ENCODE peak calls at places on chromosomes 16 and 17, in four cellular contexts. One of them, this sample, is unnamed. For H3K9me3 and H3K4me1, the result is how much of the 10 kb centered on the place peaks cover.

GRCh38 chr16:70608516-70608915 is 37.8 kb upstream of the IL34 start:
- DNase-seq in tibial nerve: no peak
- DNase-seq in ovary: no peak
- DNase-seq in PC-3: peak
- DNase-seq in this sample: no peak

GRCh38 chr16:1823821-1824220 is 2.8 kb downstream of the HAGH start:
- DNase-seq in ovary: no peak
- DNase-seq in tibial nerve: no peak
- DNase-seq in PC-3: peak
- DNase-seq in this sample: peak

GRCh38 chr17:48843172-48843900 is 12.5 kb downstream of the CALCOCO2 start:
- DNase-seq in PC-3: no peak
- DNase-seq in tibial nerve: no peak
- DNase-seq in ovary: no peak
- DNase-seq in this sample: no peak

GRCh38 chr17:69059458-69060205 is 1.1 kb downstream of the ABCA9 start:
- DNase-seq in tibial nerve: no peak
- DNase-seq in PC-3: no peak
- DNase-seq in ovary: no peak
- DNase-seq in this sample: no peak

GRCh38 chr17:9350083-9350482 is 225.5 kb downstream of the STX8 start:
- DNase-seq in PC-3: peak
- DNase-seq in tibial nerve: no peak
- DNase-seq in ovary: no peak
- DNase-seq in this sample: peak

GRCh38 chr16:69703638-69704037 is 22.7 kb downstream of the NQO1 start:
- DNase-seq in PC-3: no peak
- DNase-seq in tibial nerve: no peak
- DNase-seq in ovary: no peak
- DNase-seq in this sample: no peak

GRCh38 chr16:73122604-73123386 is 74.9 kb upstream of the ZFHX3 start:
- DNase-seq in ovary: no peak
- DNase-seq in PC-3: no peak
- DNase-seq in tibial nerve: peak
- DNase-seq in this sample: no peak

GRCh38 chr17:34318474-34318873 is 761 bp upstream of the CCL8 start:
- DNase-seq in ovary: no peak
- DNase-seq in tibial nerve: no peak
- DNase-seq in PC-3: peak
- DNase-seq in this sample: no peak

GRCh38 chr17:44084131-44084538 is 13.6 kb downstream of the G6PC3 start:
- DNase-seq in tibial nerve: no peak
- DNase-seq in PC-3: peak
- DNase-seq in ovary: no peak
- DNase-seq in this sample: no peak

GRCh38 chr17:44088254-44088653 is 17.7 kb downstream of the G6PC3 start:
- DNase-seq in ovary: no peak
- DNase-seq in PC-3: no peak
- DNase-seq in tibial nerve: no peak
- DNase-seq in this sample: no peak

GRCh38 chr17:44087319-44087718 is 16.8 kb downstream of the G6PC3 start:
- DNase-seq in tibial nerve: no peak
- DNase-seq in ovary: no peak
- DNase-seq in PC-3: no peak
- DNase-seq in this sample: no peak

GRCh38 chr17:44084921-44085320 is 14.4 kb downstream of the G6PC3 start:
- DNase-seq in tibial nerve: no peak
- DNase-seq in PC-3: no peak
- DNase-seq in ovary: no peak
- DNase-seq in this sample: no peak

GRCh38 chr17:44086364-44087311 is 16.1 kb downstream of the G6PC3 start:
- DNase-seq in tibial nerve: no peak
- DNase-seq in PC-3: peak
- DNase-seq in ovary: peak
- DNase-seq in this sample: peak
- H3K9me3 ChIP-seq in tibial nerve: under half
- H3K9me3 ChIP-seq in PC-3: under half
- H3K9me3 ChIP-seq in ovary: under half
- H3K9me3 ChIP-seq in this sample: under half

DNA sequence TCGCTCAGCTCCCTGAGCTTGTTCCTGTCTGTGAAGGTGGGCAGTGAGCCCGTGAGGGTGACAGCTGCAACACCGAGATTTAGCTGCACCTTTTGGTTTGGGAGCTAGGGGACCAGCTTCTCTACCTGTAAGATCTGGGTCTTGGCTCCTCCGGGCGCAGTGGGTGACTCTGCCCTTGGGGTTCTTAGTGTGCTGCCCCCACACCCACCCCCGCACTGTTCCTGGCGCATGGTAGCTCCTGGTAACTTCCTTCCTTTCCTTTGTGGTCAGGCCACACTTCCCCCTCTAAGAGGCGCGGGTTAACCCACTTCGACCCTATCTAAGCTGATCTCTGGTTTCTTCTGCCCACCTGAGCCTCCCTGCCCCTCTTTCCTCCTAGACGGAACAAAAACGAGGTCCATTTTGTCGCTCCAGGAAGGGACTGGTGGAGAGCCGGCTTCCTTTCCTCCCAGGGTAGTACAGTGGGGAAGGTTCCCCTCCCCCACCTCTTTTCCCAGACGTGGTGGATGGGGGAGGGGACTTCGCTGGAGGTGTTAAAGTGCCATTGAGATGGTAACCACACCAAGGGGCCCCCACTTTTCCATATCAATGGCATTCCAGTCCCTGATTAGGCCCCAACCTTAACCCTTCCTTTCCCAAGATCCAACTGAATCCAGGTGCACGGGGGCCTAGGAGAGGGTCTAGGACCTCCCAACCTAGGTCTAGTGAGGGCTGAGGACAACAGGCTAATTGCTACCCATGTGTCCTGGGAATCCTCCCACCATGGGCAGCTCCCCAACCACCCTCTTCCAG is 4.6 kb upstream of the CLDN9 start:
- DNase-seq in tibial nerve: no peak
- DNase-seq in PC-3: no peak
- DNase-seq in ovary: no peak
- DNase-seq in this sample: no peak
- H3K4me1 ChIP-seq in tibial nerve: under half
- H3K4me1 ChIP-seq in PC-3: under half
- H3K4me1 ChIP-seq in ovary: under half
- H3K4me1 ChIP-seq in this sample: under half

DNA sequence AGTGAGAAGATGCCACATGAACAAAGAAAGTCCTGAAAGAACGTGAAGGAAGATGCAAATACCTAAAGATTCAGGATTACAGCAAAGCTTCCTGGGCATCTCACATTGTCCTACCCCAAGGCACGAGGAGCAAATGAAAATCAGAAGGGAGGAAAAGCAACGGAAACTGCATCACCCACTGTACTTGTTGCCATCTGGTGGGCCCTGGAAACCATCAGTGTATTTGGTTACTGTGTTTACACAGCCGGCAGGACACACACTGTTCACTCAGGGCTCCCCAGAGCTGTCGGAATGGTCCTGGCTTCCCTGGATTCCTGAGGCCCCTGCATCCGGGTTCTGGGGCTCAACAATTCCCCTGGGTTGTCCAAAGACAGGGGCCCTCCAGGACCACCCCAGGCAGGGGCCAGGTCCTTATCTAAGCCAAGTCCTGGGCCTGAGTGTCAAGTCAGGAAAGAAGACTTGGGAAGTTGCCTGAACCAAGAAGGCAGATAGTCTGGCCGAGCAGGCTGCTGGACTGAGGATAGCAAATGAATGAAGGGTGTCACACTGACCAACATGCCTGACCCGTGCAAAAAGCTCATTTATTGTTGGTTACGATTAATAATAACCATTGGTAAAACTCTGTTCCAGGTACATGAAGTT is 52.8 kb downstream of the SOX9 start:
- DNase-seq in tibial nerve: no peak
- DNase-seq in PC-3: no peak
- DNase-seq in ovary: no peak
- DNase-seq in this sample: no peak
- H3K9me3 ChIP-seq in tibial nerve: under half
- H3K9me3 ChIP-seq in PC-3: under half
- H3K9me3 ChIP-seq in ovary: under half
- H3K9me3 ChIP-seq in this sample: under half

GRCh38 chr17:8020251-8020650 is 17.8 kb downstream of the GUCY2D start:
- DNase-seq in PC-3: no peak
- DNase-seq in ovary: no peak
- DNase-seq in tibial nerve: no peak
- DNase-seq in this sample: no peak
- H3K4me1 ChIP-seq in PC-3: under half
- H3K4me1 ChIP-seq in ovary: under half
- H3K4me1 ChIP-seq in tibial nerve: under half
- H3K4me1 ChIP-seq in this sample: under half

DNA sequence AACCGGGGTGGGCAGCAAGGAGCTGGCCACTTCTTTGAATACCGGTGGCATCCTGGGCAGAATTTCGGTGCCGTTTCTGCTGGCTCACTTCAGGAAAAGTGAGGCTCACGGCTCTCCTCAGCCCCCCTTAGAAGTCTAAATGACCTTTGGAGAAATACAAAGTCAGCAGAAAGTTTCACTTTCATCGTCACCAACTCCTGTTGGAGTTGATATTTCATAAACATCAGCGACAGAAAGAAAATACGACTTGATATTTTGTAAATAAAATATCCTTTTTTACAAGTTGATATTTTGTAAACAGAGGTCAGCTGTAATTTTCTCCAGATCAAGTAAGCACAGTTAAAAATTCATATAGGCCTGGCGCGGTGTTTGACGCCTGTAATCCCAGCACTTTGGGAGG is 781 bp downstream of the ZNF75A start:
- DNase-seq in PC-3: no peak
- DNase-seq in ovary: no peak
- DNase-seq in tibial nerve: no peak
- DNase-seq in this sample: no peak
- H3K9me3 ChIP-seq in PC-3: under half
- H3K9me3 ChIP-seq in ovary: half or more
- H3K9me3 ChIP-seq in tibial nerve: under half
- H3K9me3 ChIP-seq in this sample: under half

GRCh38 chr16:88700636-88701482 is 5.3 kb downstream of the RNF166 start:
- DNase-seq in PC-3: peak
- DNase-seq in tibial nerve: peak
- DNase-seq in ovary: peak
- DNase-seq in this sample: peak
- H3K4me1 ChIP-seq in PC-3: under half
- H3K4me1 ChIP-seq in tibial nerve: under half
- H3K4me1 ChIP-seq in ovary: under half
- H3K4me1 ChIP-seq in this sample: under half

GRCh38 chr16:4021916-4022315 is 94.3 kb downstream of the ADCY9 start:
- DNase-seq in tibial nerve: no peak
- DNase-seq in PC-3: no peak
- DNase-seq in ovary: no peak
- DNase-seq in this sample: no peak
- H3K9me3 ChIP-seq in tibial nerve: under half
- H3K9me3 ChIP-seq in PC-3: under half
- H3K9me3 ChIP-seq in ovary: under half
- H3K9me3 ChIP-seq in this sample: under half

GRCh38 chr17:47713980-47714689 is 18.9 kb upstream of the TBX21 start:
- DNase-seq in ovary: no peak
- DNase-seq in tibial nerve: no peak
- DNase-seq in PC-3: no peak
- DNase-seq in this sample: no peak

GRCh38 chr17:47708864-47709541 is 15.0 kb downstream of the TBKBP1 start:
- DNase-seq in tibial nerve: no peak
- DNase-seq in ovary: peak
- DNase-seq in PC-3: peak
- DNase-seq in this sample: no peak

GRCh38 chr17:47712330-47713023 is 18.5 kb downstream of the TBKBP1 start:
- DNase-seq in ovary: no peak
- DNase-seq in tibial nerve: no peak
- DNase-seq in PC-3: no peak
- DNase-seq in this sample: no peak

GRCh38 chr17:47709594-47709993 is 15.6 kb downstream of the TBKBP1 start:
- DNase-seq in ovary: no peak
- DNase-seq in PC-3: no peak
- DNase-seq in tibial nerve: no peak
- DNase-seq in this sample: no peak

DNA sequence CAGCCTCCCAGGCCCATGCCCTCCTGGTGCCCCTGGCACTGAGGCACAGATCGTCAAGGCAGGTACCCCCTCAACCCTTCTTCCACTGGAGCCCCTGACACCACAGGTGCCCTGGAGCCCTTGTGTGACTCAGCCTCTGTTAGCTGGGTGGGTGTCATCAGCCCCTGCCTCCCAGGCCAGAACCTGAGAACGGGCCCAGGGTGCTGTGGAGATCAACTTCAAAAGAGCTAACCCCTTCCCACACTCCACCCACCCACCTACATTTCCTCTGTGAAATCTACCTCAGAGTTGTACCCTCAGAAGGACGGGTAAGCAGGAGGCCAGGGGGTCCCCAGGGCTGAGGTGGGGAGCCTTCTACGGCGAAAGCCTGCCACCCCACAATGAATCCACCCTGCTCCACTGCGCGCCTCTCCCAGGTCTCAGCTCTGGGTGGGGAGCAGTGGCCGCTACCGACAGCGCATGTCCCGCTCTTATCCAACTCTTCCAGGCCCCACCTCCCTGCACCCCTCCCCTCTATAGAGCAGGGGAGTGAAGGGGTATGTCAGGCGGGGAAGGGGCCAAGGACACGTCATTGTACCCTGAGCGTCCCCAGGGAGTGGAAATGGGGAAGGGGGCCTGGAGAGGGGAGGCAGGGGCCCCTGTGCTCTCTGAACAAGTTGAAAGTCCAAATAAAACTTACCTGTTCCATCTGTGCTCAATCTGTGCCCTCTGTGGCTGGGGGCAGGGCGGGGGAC is 17.6 kb downstream of the TBKBP1 start:
- DNase-seq in tibial nerve: no peak
- DNase-seq in PC-3: no peak
- DNase-seq in ovary: no peak
- DNase-seq in this sample: no peak
- H3K4me1 ChIP-seq in tibial nerve: under half
- H3K4me1 ChIP-seq in PC-3: under half
- H3K4me1 ChIP-seq in ovary: under half
- H3K4me1 ChIP-seq in this sample: under half

GRCh38 chr17:49976828-49977202 is 7.8 kb downstream of the DLX4 start:
- DNase-seq in tibial nerve: no peak
- DNase-seq in ovary: no peak
- DNase-seq in PC-3: no peak
- DNase-seq in this sample: no peak

GRCh38 chr17:49977463-49978389 is 8.7 kb downstream of the DLX4 start:
- DNase-seq in ovary: no peak
- DNase-seq in tibial nerve: no peak
- DNase-seq in PC-3: no peak
- DNase-seq in this sample: no peak

GRCh38 chr17:49979748-49980479 is 10.9 kb downstream of the DLX4 start:
- DNase-seq in tibial nerve: no peak
- DNase-seq in PC-3: no peak
- DNase-seq in ovary: no peak
- DNase-seq in this sample: no peak

GRCh38 chr17:49976163-49976827 is 7.3 kb downstream of the DLX4 start:
- DNase-seq in tibial nerve: no peak
- DNase-seq in ovary: no peak
- DNase-seq in PC-3: no peak
- DNase-seq in this sample: no peak

GRCh38 chr17:49978501-49978900 is 9.5 kb downstream of the DLX4 start:
- DNase-seq in ovary: no peak
- DNase-seq in PC-3: no peak
- DNase-seq in tibial nerve: no peak
- DNase-seq in this sample: no peak
- H3K9me3 ChIP-seq in ovary: under half
- H3K9me3 ChIP-seq in PC-3: under half
- H3K9me3 ChIP-seq in tibial nerve: under half
- H3K9me3 ChIP-seq in this sample: under half